ENCODE peak calls at places on chromosomes 11 and 22, in nine cellular contexts. G, S, N, T, K, L, Y, W and O are unnamed samples.

GRCh38 chr22:29071261-29072045 is 1.4 kb upstream of the KREMEN1 start:
- DNase-seq in G (peak; percentile 51), S (no peak), N (peak; percentile 20), T (peak; percentile 74), K (peak; percentile 83), L (peak; percentile 30), Y (peak; percentile 7), W (no peak), O (no peak)

GRCh38 chr11:125286486-125286885 is 121.9 kb downstream of the PKNOX2 start:
- DNase-seq in G (no peak), S (no peak), N (no peak), T (no peak), K (no peak), L (no peak), Y (no peak), W (no peak), O (no peak)

GRCh38 chr11:6319001-6319878 is 1.1 kb downstream of the CAVIN3 start:
- DNase-seq in G (peak; percentile 67), S (peak; percentile 63), N (no peak), T (peak; percentile 77), K (peak; percentile 53), L (no peak), Y (peak; percentile 34), W (peak; percentile 14), O (no peak)

GRCh38 chr11:10930224-10930960 is 72.5 kb upstream of the ZBED5 start:
- DNase-seq in G (no peak), S (no peak), N (peak; percentile 17), T (no peak), K (no peak), L (no peak), Y (peak; percentile 33), W (no peak), O (no peak)

GRCh38 chr11:2771758-2772466 is 72.1 kb upstream of the KCNQ1OT1 start:
- DNase-seq in G (no peak), S (no peak), N (no peak), T (peak; percentile 33), K (peak; percentile 37), L (peak; percentile 3), Y (no peak), W (no peak), O (no peak)

GRCh38 chr11:130653838-130654601 is 205.6 kb downstream of the ADAMTS15 start:
- DNase-seq in G (peak; percentile 85), S (no peak), N (peak; percentile 45), T (peak; percentile 80), K (no peak), L (no peak), Y (peak; percentile 40), W (peak; percentile 86), O (no peak)

GRCh38 chr11:130831506-130832385 is 84.5 kb downstream of the SNX19 start:
- DNase-seq in G (no peak), S (no peak), N (peak; percentile 29), T (no peak), K (no peak), L (no peak), Y (peak; percentile 22), W (no peak), O (peak; percentile 89)

GRCh38 chr11:108307751-108308150 is 84.9 kb downstream of the ATM start:
- DNase-seq in G (no peak), S (no peak), N (no peak), T (no peak), K (no peak), L (no peak), Y (no peak), W (no peak), O (no peak)

GRCh38 chr11:13970986-13971385 is 8.5 kb downstream of the SPON1 start:
- DNase-seq in G (no peak), S (no peak), N (peak; percentile 68), T (no peak), K (peak; percentile 75), L (no peak), Y (no peak), W (no peak), O (no peak)

DNA sequence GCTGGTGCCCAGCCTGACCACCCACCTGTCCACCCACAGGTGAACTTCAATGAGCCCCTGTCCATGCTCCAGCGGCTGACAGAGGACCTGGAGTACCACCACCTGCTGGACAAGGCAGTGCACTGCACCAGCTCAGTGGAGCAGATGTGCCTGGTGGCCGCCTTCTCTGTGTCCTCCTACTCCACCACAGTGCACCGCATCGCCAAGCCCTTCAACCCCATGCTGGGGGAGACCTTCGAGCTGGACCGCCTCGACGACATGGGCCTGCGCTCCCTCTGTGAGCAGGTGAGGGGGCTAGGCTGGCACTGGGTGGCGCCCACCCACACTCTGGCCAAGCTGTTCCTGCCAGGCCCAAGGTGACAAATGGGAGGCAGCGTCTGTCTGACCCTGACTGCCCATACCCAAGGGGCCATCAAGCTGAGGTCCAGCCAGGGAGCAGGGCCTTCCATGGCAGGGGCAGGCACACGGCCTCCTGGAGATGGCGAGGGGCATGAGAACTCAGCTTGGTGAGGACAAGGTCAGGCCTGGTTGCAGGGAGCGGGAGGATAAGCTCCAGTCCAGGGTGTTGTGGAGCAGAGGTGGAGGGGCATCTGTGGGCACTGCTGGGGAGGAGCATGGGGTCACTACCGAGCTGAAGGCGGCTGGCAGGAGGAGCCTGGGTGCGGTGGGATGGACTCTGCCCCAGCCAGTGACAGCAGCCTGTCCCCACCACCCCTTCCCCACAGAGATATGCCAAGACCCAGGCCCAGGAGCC is 77.7 kb downstream of the MORC2 start:
- DNase-seq in G (no peak), S (no peak), N (peak; percentile 53), T (peak; percentile 41), K (peak; percentile 57), L (peak; percentile 18), Y (peak; percentile 10), W (peak; percentile 58), O (peak; percentile 6)
- TF ChIP-seq CTCF in G (peak; percentile 84), S (peak; percentile 84), N (peak; percentile 72), T (peak; percentile 33), K (peak; percentile 65), L (no peak), Y (peak; percentile 63), W (peak; percentile 70), O (peak; percentile 70)

DNA sequence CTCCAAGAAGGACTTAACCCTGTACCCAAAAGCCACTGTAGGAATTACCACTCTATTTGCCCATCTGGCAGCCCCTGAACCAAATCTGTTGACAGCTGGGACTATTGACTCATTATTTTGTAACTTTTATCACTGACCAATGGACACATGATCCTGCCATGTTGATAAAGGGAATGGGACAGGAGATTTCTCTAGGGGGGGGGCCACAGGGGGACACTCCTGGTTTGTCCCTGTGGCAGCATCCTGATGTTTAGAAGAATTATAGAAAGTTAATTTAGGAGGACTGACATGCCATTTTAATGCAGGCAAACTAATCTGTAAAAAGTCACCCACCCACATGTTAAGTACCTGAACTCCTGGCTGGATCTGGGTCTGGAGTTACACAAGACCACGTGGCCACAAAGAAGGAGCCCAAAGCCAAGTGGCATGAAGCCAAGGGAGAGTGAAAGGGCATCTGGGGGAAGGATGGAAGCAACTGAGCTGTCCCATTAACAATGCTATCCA is 558.1 kb downstream of the ETS1 start:
- DNase-seq in G (no peak), S (no peak), N (no peak), T (no peak), K (no peak), L (no peak), Y (no peak), W (peak; percentile 28), O (no peak)
- TF ChIP-seq CTCF in G (no peak), S (no peak), N (no peak), T (no peak), K (no peak), L (no peak), Y (no peak), W (no peak), O (no peak)

GRCh38 chr11:81574301-81574700 is 1159.4 kb downstream of the FAM181B start:
- DNase-seq in G (no peak), S (no peak), N (no peak), T (no peak), K (no peak), L (no peak), Y (no peak), W (no peak), O (no peak)

GRCh38 chr11:81569999-81570398 is 1163.7 kb downstream of the FAM181B start:
- DNase-seq in G (no peak), S (no peak), N (no peak), T (no peak), K (no peak), L (no peak), Y (no peak), W (no peak), O (no peak)

GRCh38 chr11:81573367-81573766 is 1160.3 kb downstream of the FAM181B start:
- DNase-seq in G (no peak), S (no peak), N (no peak), T (no peak), K (no peak), L (no peak), Y (no peak), W (no peak), O (no peak)

GRCh38 chr11:81570669-81571068 is 1163.0 kb downstream of the FAM181B start:
- DNase-seq in G (no peak), S (no peak), N (no peak), T (no peak), K (no peak), L (no peak), Y (no peak), W (no peak), O (no peak)
- TF ChIP-seq CTCF in G (no peak), S (no peak), N (no peak), T (no peak), K (no peak), L (no peak), Y (no peak), W (no peak), O (no peak)

GRCh38 chr11:102319544-102319943 is 2.3 kb downstream of the BIRC3 start:
- DNase-seq in G (no peak), S (no peak), N (no peak), T (no peak), K (no peak), L (no peak), Y (no peak), W (no peak), O (no peak)

GRCh38 chr11:102316505-102316904 is 779 bp upstream of the BIRC3 start:
- DNase-seq in G (no peak), S (no peak), N (no peak), T (no peak), K (no peak), L (no peak), Y (no peak), W (no peak), O (no peak)

GRCh38 chr11:102317768-102318103 is 452 bp downstream of the BIRC3 start:
- DNase-seq in G (no peak), S (no peak), N (peak; percentile 43), T (no peak), K (no peak), L (no peak), Y (no peak), W (no peak), O (no peak)

GRCh38 chr11:102318469-102318868 is 1.2 kb downstream of the BIRC3 start:
- DNase-seq in G (no peak), S (no peak), N (peak; percentile 46), T (no peak), K (no peak), L (no peak), Y (peak; percentile 48), W (peak; percentile 16), O (no peak)

DNA sequence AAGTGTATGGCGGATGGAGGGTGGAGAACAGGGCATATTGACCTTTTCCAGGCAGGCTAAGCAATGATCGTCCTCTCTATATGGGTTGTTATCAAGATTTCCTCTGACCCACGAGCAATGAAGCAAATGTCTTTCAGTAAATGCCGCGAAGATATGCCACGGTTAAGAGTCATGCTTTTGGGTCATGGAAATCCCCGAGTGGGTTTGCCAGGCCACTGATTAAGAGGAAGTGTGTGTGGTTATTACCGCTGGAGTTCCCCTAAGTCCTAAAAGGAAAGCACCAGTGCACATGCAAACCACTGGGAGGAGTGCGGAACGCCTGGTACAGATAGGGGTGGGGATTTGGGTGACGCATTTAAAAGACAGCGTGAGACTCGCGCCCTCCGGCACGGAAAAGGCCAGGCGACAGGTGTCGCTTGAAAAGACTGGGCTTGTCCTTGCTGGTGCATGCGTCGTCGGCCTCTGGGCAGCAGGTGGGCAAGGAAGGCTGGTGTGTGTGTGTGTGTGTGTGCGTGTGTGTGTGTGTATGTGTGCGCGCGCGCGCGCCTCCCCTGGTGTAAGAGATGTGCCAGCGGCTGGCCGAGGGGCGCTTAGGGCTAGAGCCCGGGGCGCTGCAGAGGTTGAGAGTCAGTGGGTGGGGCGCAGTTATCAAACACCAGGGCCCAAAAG is at the start of gene BIRC3:
- DNase-seq in G (peak; percentile 69), S (peak; percentile 84), N (peak; percentile 97), T (peak; percentile 81), K (peak; percentile 90), L (peak; percentile 82), Y (peak; percentile 98), W (peak; percentile 85), O (peak; percentile 78)
- TF ChIP-seq CTCF in G (peak; percentile 33), S (peak; percentile 43), N (no peak), T (peak; percentile 30), K (peak; percentile 60), L (no peak), Y (peak; percentile 36), W (peak; percentile 38), O (no peak)